ENCODE peak calls at places on chromosomes 2 and 18, in seven cellular contexts. I is mesendoderm, R is mesenchymal stem cell, E is trophoblast cell, X is IMR-90, B is H9, N is H1. P is an unnamed sample. For H3K4me1, the result is how much of the 10 kb centered on the place peaks cover.

GRCh38 chr2:119062652-119063051 is 95.9 kb downstream of the C1QL2 start:
- DNase-seq in X (no peak), N (no peak), E (no peak), B (no peak), I (no peak), R (no peak), P (no peak)

GRCh38 chr2:159497857-159498256 is 118.5 kb downstream of the BAZ2B start:
- DNase-seq in E (no peak), N (no peak), R (no peak), X (no peak), B (no peak), I (no peak), P (no peak)

GRCh38 chr2:24016853-24017703 is 7.2 kb downstream of the MFSD2B start:
- DNase-seq in E (no peak), R (no peak), B (no peak), X (no peak), N (no peak), I (no peak), P (no peak)

GRCh38 chr2:105287692-105288091 is 41.8 kb downstream of the TGFBRAP1 start:
- DNase-seq in E (peak), I (peak), X (peak), N (no peak), R (peak), B (peak), P (peak)

GRCh38 chr2:62814132-62814531 is 108.6 kb downstream of the EHBP1 start:
- DNase-seq in B (no peak), R (peak), E (no peak), X (peak), N (no peak), I (no peak), P (no peak)

GRCh38 chr2:101762451-101763171 is 65.1 kb downstream of the MAP4K4 start:
- DNase-seq in X (no peak), R (no peak), N (no peak), I (peak), E (peak), B (no peak), P (no peak)

GRCh38 chr2:192000196-192000990 is 153.5 kb upstream of the CAVIN2 start:
- DNase-seq in E (no peak), X (no peak), I (no peak), B (no peak), N (no peak), R (no peak), P (no peak)

GRCh38 chr18:36402765-36403396 is 105.4 kb downstream of the FHOD3 start:
- DNase-seq in E (peak), R (no peak), B (peak), N (no peak), I (peak), X (peak), P (no peak)

GRCh38 chr2:127181851-127182250 is 38.2 kb downstream of the CYP27C1 start:
- DNase-seq in R (no peak), E (no peak), X (no peak), N (no peak), B (no peak), I (no peak), P (no peak)

GRCh38 chr2:68178432-68178831 is 20.7 kb downstream of the PNO1 start:
- DNase-seq in R (no peak), X (no peak), I (no peak), E (no peak), N (no peak), B (no peak), P (no peak)

GRCh38 chr18:46283268-46283667 is 179.1 kb downstream of the HAUS1 start:
- DNase-seq in B (no peak), X (peak), N (no peak), E (no peak), I (peak), R (peak), P (no peak)

GRCh38 chr2:152455738-152456137 is 120.8 kb downstream of the FMNL2 start:
- DNase-seq in R (no peak), E (no peak), N (no peak), X (no peak), B (no peak), I (no peak), P (no peak)

GRCh38 chr18:24656571-24656971 is 196.1 kb downstream of the HRH4 start:
- DNase-seq in I (no peak), X (peak), R (peak), B (no peak), E (no peak), N (no peak), P (no peak)

GRCh38 chr2:152372438-152372984 is 37.5 kb downstream of the FMNL2 start:
- DNase-seq in E (no peak), X (no peak), N (no peak), R (no peak), B (no peak), I (no peak), P (no peak)

GRCh38 chr2:228131833-228132232 is 49.7 kb downstream of the SPHKAP start:
- DNase-seq in I (no peak), R (no peak), N (no peak), B (no peak), E (no peak), X (no peak), P (no peak)

GRCh38 chr2:229575569-229576315 is 138.6 kb downstream of the DNER start:
- DNase-seq in R (no peak), B (no peak), E (no peak), N (no peak), I (no peak), X (no peak), P (no peak)
- H3K4me1 ChIP-seq in R (under half), B (under half), E (under half), N (under half), I (under half), X (under half), P (under half)

DNA sequence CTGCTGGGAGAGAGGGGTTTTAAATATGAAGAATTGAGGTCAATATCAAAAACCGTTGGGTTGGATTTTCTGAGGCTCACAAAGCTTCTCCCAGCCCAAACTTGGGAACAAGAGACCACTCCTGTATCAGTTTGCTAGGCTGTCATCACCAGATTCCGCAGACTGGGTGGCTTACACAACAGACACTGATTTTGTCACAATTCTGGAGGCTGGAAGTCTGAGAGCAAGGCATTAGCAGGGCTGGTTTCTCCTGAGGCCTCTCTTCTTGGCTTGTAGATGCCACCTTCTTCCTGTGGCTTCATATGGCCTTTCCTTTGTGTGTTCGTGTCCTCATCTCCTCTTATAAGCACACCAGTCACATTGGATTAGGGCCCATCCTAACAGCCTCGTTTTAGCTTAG is 122.9 kb upstream of the COPS8 start:
- DNase-seq in N (no peak), B (no peak), E (no peak), I (no peak), R (no peak), X (no peak), P (no peak)
- H2BK5ac ChIP-seq in N (no peak), B (no peak), E (no peak), I (no peak), R (no peak), X (no peak), P (no peak)

GRCh38 chr2:136130511-136130910 is 12.6 kb upstream of the CXCR4 start:
- DNase-seq in X (no peak), N (no peak), B (no peak), R (no peak), I (peak), E (peak), P (no peak)

GRCh38 chr2:136128905-136129304 is 11.0 kb upstream of the CXCR4 start:
- DNase-seq in E (peak), R (no peak), B (no peak), I (peak), X (no peak), N (no peak), P (no peak)

GRCh38 chr2:136131484-136131960 is 13.6 kb upstream of the CXCR4 start:
- DNase-seq in X (no peak), N (no peak), R (no peak), I (no peak), E (no peak), B (no peak), P (no peak)

GRCh38 chr2:136129601-136130000 is 11.7 kb upstream of the CXCR4 start:
- DNase-seq in X (no peak), R (no peak), I (peak), N (no peak), B (no peak), E (no peak), P (no peak)

GRCh38 chr2:136130045-136130444 is 12.1 kb upstream of the CXCR4 start:
- DNase-seq in X (no peak), R (no peak), E (no peak), I (no peak), N (no peak), B (no peak), P (no peak)
- H3K4me1 ChIP-seq in X (under half), R (under half), E (under half), I (under half), N (under half), B (under half), P (under half)

GRCh38 chr2:148020358-148021058 is at the start of gene ORC4:
- DNase-seq in I (peak), X (peak), B (peak), N (peak), E (peak), R (peak), P (peak)
- H2BK5ac ChIP-seq in I (peak), X (peak), B (peak), N (peak), E (peak), R (peak), P (no peak)

GRCh38 chr18:58671941-58672565 is 788 bp downstream of the MALT1 start:
- DNase-seq in N (no peak), E (peak), B (no peak), I (peak), R (peak), X (peak), P (no peak)

GRCh38 chr18:58674863-58675472 is 3.7 kb downstream of the MALT1 start:
- DNase-seq in B (no peak), E (no peak), X (peak), I (no peak), N (no peak), R (peak), P (no peak)

GRCh38 chr18:58676270-58676669 is 5.0 kb downstream of the MALT1 start:
- DNase-seq in I (no peak), R (no peak), X (no peak), N (no peak), E (no peak), B (no peak), P (no peak)

GRCh38 chr18:58671122-58671940 is at the start of gene MALT1:
- DNase-seq in B (peak), X (peak), E (peak), N (peak), R (peak), I (peak), P (peak)

DNA sequence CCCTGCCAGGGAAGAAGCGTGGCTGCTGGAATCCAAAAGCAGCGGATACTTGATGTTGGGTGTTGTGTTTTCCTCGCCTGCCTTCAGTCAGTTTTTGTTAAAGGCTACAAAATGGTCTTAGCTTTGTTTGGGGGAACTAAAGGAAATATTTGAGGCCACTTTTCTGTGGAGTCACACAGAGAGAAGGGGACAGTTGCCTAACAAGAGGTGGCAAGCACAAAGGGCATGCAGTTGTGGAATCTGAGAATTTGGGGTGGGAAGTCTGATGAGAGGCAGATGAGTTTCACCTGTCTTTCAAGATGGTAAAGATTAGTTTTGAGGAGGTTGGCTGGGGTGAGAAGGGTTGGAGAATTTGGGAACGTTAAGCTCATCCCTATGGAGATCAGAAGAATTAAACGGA is 2.9 kb downstream of the MALT1 start:
- DNase-seq in B (no peak), R (no peak), X (no peak), I (no peak), N (no peak), E (no peak), P (no peak)
- H3K4me1 ChIP-seq in B (under half), R (under half), X (under half), I (under half), N (under half), E (under half), P (under half)

GRCh38 chr2:675982-676646 is 1.1 kb downstream of the TMEM18 start:
- DNase-seq in R (peak), X (peak), E (peak), N (peak), I (peak), B (peak), P (no peak)
- H2BK5ac ChIP-seq in R (peak), X (peak), E (no peak), N (peak), I (peak), B (no peak), P (no peak)

GRCh38 chr2:168470188-168470879 is 14.3 kb downstream of the CERS6 start:
- DNase-seq in X (no peak), B (no peak), I (peak), E (no peak), N (no peak), R (peak), P (peak)
- H3K4me1 ChIP-seq in X (under half), B (under half), I (under half), E (under half), N (under half), R (under half), P (under half)

GRCh38 chr18:8763611-8764010 is 58.3 kb downstream of the MTCL1 start:
- DNase-seq in I (no peak), R (peak), E (no peak), N (no peak), X (no peak), B (no peak), P (no peak)

GRCh38 chr18:8769509-8769908 is 64.2 kb downstream of the MTCL1 start:
- DNase-seq in N (no peak), E (no peak), R (no peak), B (no peak), X (no peak), I (no peak), P (no peak)

GRCh38 chr18:8767356-8767755 is 62.0 kb downstream of the MTCL1 start:
- DNase-seq in B (no peak), X (no peak), I (no peak), R (no peak), E (no peak), N (no peak), P (no peak)

GRCh38 chr18:8765692-8766463 is 60.5 kb downstream of the MTCL1 start:
- DNase-seq in X (no peak), B (no peak), N (no peak), R (peak), E (no peak), I (no peak), P (no peak)

GRCh38 chr18:8766576-8767253 is 61.4 kb downstream of the MTCL1 start:
- DNase-seq in X (no peak), E (no peak), B (no peak), R (no peak), N (no peak), I (peak), P (no peak)
- H2BK5ac ChIP-seq in X (no peak), E (no peak), B (no peak), R (no peak), N (no peak), I (no peak), P (no peak)